ENCODE peak calls at places on chromosomes 5 and 9, in ten cellular contexts. Y, D, L, J, K, X, Q, U, V and C are unnamed samples.

GRCh38 chr9:117000196-117000723 is 313.2 kb downstream of the TRIM32 start:
- DNase-seq in K (no peak), L (no peak), J (no peak), U (no peak), X (no peak), Q (no peak), D (no peak), V (peak; percentile 10), Y (no peak), C (no peak)

GRCh38 chr5:5198111-5198510 is 58.0 kb downstream of the ADAMTS16 start:
- DNase-seq in U (no peak), J (no peak), D (no peak), X (no peak), Y (no peak), Q (peak; percentile 39), V (no peak), K (no peak), L (no peak), C (no peak)

GRCh38 chr9:137243626-137244485 is 2.8 kb downstream of the TUBB4B start:
- DNase-seq in D (no peak), L (no peak), Q (peak; percentile 48), V (no peak), U (no peak), Y (no peak), X (peak; percentile 81), K (no peak), J (no peak), C (no peak)

GRCh38 chr9:77457916-77458592 is 190.1 kb downstream of the GNA14 start:
- DNase-seq in U (peak; percentile 77), J (peak; percentile 55), L (peak; percentile 29), D (peak; percentile 80), Q (peak; percentile 75), X (peak; percentile 75), V (no peak), K (peak; percentile 26), Y (peak; percentile 87), C (peak; percentile 73)

GRCh38 chr9:136309101-136309801 is 5.4 kb upstream of the CCDC187 start:
- DNase-seq in Q (no peak), Y (no peak), K (no peak), J (no peak), V (no peak), U (peak; percentile 14), D (no peak), X (no peak), L (no peak), C (no peak)

GRCh38 chr5:156835905-156836304 is 14.2 kb upstream of the PPP1R2B start:
- DNase-seq in Q (peak; percentile 9), K (no peak), Y (no peak), V (no peak), U (peak; percentile 51), D (peak; percentile 2), J (peak; percentile 2), X (peak; percentile 15), L (no peak), C (no peak)

GRCh38 chr5:14449052-14449661 is 132.4 kb upstream of the OTULINL start:
- DNase-seq in U (no peak), Q (peak; percentile 98), J (no peak), V (peak; percentile 85), X (no peak), K (no peak), Y (peak; percentile 49), D (peak; percentile 99), L (no peak), C (peak; percentile 91)

GRCh38 chr9:4344946-4345345 is 45.1 kb upstream of the GLIS3 start:
- DNase-seq in K (no peak), U (peak; percentile 24), D (no peak), Y (peak; percentile 49), X (no peak), Q (no peak), L (peak; percentile 5), J (no peak), V (no peak), C (no peak)

GRCh38 chr5:173778784-173779304 is 109.3 kb upstream of the CPEB4 start:
- DNase-seq in Y (no peak), D (no peak), K (no peak), Q (no peak), V (no peak), U (peak; percentile 46), J (no peak), L (no peak), X (no peak), C (no peak)

GRCh38 chr5:174837919-174838902 is 113.8 kb downstream of the MSX2 start:
- DNase-seq in K (no peak), D (peak; percentile 81), V (peak; percentile 14), J (no peak), L (no peak), Y (peak; percentile 29), U (no peak), X (peak; percentile 62), Q (peak; percentile 94), C (peak; percentile 93)

GRCh38 chr9:132995121-132995420 is 16.6 kb downstream of the GFI1B start:
- DNase-seq in J (no peak), Y (no peak), D (no peak), V (no peak), K (no peak), Q (no peak), L (no peak), U (no peak), X (no peak), C (no peak)

GRCh38 chr9:131776473-131776872 is 36.6 kb upstream of the RAPGEF1 start:
- DNase-seq in X (peak; percentile 92), L (no peak), V (no peak), Y (peak; percentile 66), K (no peak), U (peak; percentile 31), J (peak; percentile 32), Q (peak; percentile 62), D (peak; percentile 2), C (no peak)

GRCh38 chr5:102788788-102789187 is 33.7 kb downstream of the PAM start:
- DNase-seq in K (no peak), J (no peak), V (no peak), D (no peak), L (no peak), Q (no peak), X (no peak), Y (no peak), U (no peak), C (no peak)

GRCh38 chr9:124215551-124215910 is 42.2 kb upstream of the NEK6 start:
- DNase-seq in Q (no peak), Y (no peak), K (no peak), J (no peak), L (no peak), U (no peak), D (no peak), X (no peak), V (no peak), C (no peak)

DNA sequence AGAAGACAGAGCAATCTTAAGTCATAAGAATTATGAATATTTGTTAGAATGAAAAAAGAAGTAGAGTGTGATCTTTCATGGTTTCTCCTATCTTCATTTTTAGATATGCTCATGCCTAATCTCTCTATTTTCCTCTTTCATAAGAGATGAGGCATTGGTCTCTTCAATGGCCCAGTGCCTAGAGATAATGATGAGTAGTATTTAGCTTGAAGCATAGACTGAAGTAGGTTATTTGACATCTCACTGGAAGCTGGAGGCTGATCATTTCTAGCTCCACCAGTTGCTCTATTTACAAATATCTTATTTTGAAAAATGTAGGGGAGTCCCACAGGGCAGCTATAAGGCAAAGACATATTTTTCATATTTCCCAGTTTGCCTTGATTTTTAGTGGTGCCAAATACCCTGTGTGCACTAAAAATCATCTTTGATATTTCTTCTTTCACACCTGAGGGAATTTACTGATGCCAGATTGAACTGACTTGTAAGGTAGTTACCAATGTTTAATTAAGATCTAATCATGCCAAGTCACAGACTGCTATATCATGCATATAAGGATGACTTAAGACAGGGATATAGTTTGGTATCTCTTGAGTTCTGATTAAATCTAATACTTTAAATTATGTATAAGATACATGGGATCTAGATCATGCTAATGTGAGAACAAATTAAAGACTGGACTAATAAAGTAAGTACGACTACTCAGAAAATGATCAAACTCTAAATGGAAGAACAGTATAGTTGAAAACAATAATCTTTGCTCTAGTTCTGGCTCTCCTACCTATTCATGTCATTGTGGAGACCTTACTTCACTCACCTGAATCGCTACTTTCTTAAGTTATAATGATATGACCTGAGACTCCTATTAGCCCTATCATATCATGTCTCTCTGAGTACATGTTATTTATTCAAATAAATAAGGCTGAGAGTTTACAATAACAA is 108.2 kb upstream of the IFNE start:
- DNase-seq in D (no peak), Y (no peak), K (no peak), U (no peak), V (no peak), Q (peak; percentile 50), J (no peak), L (no peak), X (no peak), C (no peak)
- H3K4me3 ChIP-seq in D (no peak overlapping the region), Y (no peak overlapping the region), K (no peak overlapping the region), U (no peak overlapping the region), V (peak overlapping the region; percentile 1), Q (peak overlapping the region; percentile 74), J (no peak overlapping the region), L (no peak overlapping the region), X (no peak overlapping the region), C (no peak overlapping the region)

DNA sequence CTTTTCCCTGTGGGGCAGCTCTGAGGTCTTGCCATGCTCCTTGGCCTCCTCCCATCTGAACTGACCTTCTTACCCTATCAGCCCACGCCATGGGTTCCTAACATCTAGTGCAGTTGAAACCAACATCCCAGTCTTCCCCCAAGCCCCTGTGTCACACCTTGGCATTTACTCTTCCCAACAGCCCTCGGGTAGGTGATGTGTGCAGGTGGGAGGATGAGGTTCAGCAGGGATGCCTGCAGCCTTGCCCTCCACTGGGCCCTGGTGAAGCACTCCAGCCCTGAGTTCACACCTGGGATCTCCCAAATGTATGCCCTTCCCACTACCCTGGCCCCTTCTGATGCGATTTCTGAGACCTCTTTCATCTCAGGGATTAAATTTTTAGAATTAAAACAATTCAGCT is 15.5 kb downstream of the IRX2 start:
- DNase-seq in K (no peak), L (no peak), J (no peak), D (no peak), V (no peak), Y (no peak), Q (no peak), X (no peak), U (no peak), C (no peak)
- H3K4me3 ChIP-seq in K (no peak overlapping the region), L (no peak overlapping the region), J (no peak overlapping the region), D (no peak overlapping the region), V (no peak overlapping the region), Y (no peak overlapping the region), Q (no peak overlapping the region), X (no peak overlapping the region), U (no peak overlapping the region), C (no peak overlapping the region)

DNA sequence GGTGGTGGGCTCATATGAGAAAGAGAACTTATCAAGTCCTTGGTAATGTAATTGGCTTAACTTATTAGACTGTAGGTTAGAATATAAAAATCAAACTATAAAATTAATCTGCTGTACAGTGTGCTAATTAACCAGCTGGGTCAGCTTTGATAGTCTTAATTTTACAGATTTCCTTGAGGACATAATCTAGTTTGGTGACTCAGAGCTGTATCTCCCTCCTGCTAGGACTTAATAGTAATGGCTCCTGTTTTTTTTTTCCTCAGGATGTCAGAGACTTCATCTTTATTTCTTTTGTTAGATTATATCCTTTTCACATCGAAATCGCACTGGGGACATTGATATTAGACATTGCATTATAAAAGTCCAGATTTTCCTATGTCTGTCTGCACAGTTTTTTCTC is 346.3 kb upstream of the RIOK2 start:
- DNase-seq in X (no peak), Y (no peak), L (no peak), Q (peak; percentile 23), J (no peak), K (no peak), U (no peak), V (no peak), D (no peak), C (no peak)
- H3K4me3 ChIP-seq in X (no peak overlapping the region), Y (no peak overlapping the region), L (no peak overlapping the region), Q (peak overlapping the region; percentile 50), J (no peak overlapping the region), K (no peak overlapping the region), U (no peak overlapping the region), V (no peak overlapping the region), D (no peak overlapping the region), C (no peak overlapping the region)

GRCh38 chr5:124649548-124650501 is 96.6 kb downstream of the ZNF608 start:
- DNase-seq in L (peak; percentile 16), Y (peak; percentile 48), D (peak; percentile 95), Q (peak; percentile 77), X (no peak), J (no peak), K (peak; percentile 73), U (peak; percentile 87), V (peak; percentile 91), C (peak; percentile 82)
- H3K4me3 ChIP-seq in L (no peak overlapping the region), Y (no peak overlapping the region), D (peak overlapping the region; percentile 14), Q (no peak overlapping the region), X (no peak overlapping the region), J (no peak overlapping the region), K (peak overlapping the region; percentile 71), U (peak overlapping the region; percentile 0), V (no peak overlapping the region), C (no peak overlapping the region)